ENCODE peak calls at places on chromosome 5, in ten cellular contexts. K is psoas muscle; J is stimulated activated CD8-positive, alpha-beta memory T cell treated with anti-CD3 and anti-CD28 coated beads, Interleukin-7, amount 100 ng/mL, for 48 hours; P is GM12864; W is NCI-H2081; V is cardiac fibroblast; U is HFFc6; O is hepatic stellate cell; E is T-cell; S is iris pigment epithelial cell. Z is an unnamed sample.

GRCh38 chr5:33462456-33462855 is 21.7 kb downstream of the TARS1 start:
- DNase-seq in K (no peak), S (peak), J (no peak), O (no peak), E (no peak), U (no peak), P (no peak), V (no peak), W (no peak), Z (no peak)

GRCh38 chr5:36943584-36943983 is 67.0 kb downstream of the NIPBL start:
- DNase-seq in O (no peak), K (no peak), E (no peak), U (no peak), W (no peak), V (no peak), S (no peak), P (no peak), J (no peak), Z (no peak)

GRCh38 chr5:156963125-156963524 is at the start of gene TIMD4:
- DNase-seq in V (no peak), W (no peak), O (no peak), S (no peak), K (no peak), E (no peak), U (no peak), P (no peak), J (no peak), Z (no peak)

GRCh38 chr5:16934669-16935068 is 1.4 kb downstream of the MYO10 start:
- DNase-seq in W (no peak), K (no peak), E (no peak), P (no peak), J (no peak), S (peak), O (peak), V (peak), U (peak), Z (no peak)

GRCh38 chr5:155926011-155926410 is 401.0 kb upstream of the SGCD start:
- DNase-seq in E (no peak), U (no peak), P (no peak), J (no peak), S (no peak), W (no peak), O (no peak), V (no peak), K (no peak), Z (no peak)

GRCh38 chr5:98775246-98775961 is 1.9 kb downstream of the RGMB start:
- DNase-seq in V (no peak), K (no peak), U (no peak), S (no peak), O (no peak), P (no peak), W (no peak), J (no peak), E (no peak), Z (no peak)

GRCh38 chr5:139414601-139415121 is 10.8 kb upstream of the SPATA24 start:
- DNase-seq in U (no peak), K (peak), J (no peak), V (no peak), S (no peak), W (no peak), O (peak), P (no peak), E (no peak), Z (no peak)

GRCh38 chr5:151869843-151870242 is 54.8 kb downstream of the GLRA1 start:
- DNase-seq in J (no peak), P (no peak), U (no peak), S (no peak), K (no peak), O (no peak), V (no peak), W (no peak), E (no peak), Z (no peak)

GRCh38 chr5:3828761-3829160 is 233.1 kb downstream of the IRX1 start:
- DNase-seq in P (no peak), J (no peak), U (no peak), O (no peak), E (no peak), V (no peak), W (no peak), S (no peak), K (no peak), Z (no peak)

GRCh38 chr5:136123236-136123768 is 9.3 kb upstream of the SMAD5 start:
- DNase-seq in K (no peak), U (no peak), V (no peak), W (no peak), S (peak), E (no peak), J (no peak), O (no peak), P (no peak), Z (no peak)

GRCh38 chr5:96807099-96807654 is 568 bp downstream of the ERAP1 start:
- DNase-seq in K (peak), P (no peak), J (no peak), S (peak), O (peak), V (peak), E (peak), W (peak), U (peak), Z (peak)

GRCh38 chr5:77945874-77946273 is 169.7 kb upstream of the TBCA start:
- DNase-seq in S (no peak), K (no peak), U (no peak), J (no peak), P (no peak), W (no peak), E (no peak), V (no peak), O (no peak), Z (no peak)

GRCh38 chr5:71925608-71926091 is 181.6 kb upstream of the MAP1B start:
- DNase-seq in E (no peak), O (no peak), J (no peak), V (peak), U (no peak), P (no peak), S (no peak), K (no peak), W (peak), Z (no peak)

GRCh38 chr5:110050640-110051345 is 361.1 kb downstream of the MAN2A1 start:
- DNase-seq in V (no peak), K (no peak), W (no peak), P (no peak), U (no peak), E (no peak), S (no peak), O (no peak), J (no peak), Z (no peak)

GRCh38 chr5:62473209-62473608 is 60.6 kb downstream of the IPO11 start:
- DNase-seq in O (no peak), V (no peak), J (no peak), K (no peak), W (peak), S (peak), U (peak), P (no peak), E (no peak), Z (no peak)

GRCh38 chr5:135266975-135267374 is 132.1 kb downstream of the MACROH2A1 start:
- DNase-seq in J (no peak), K (no peak), E (no peak), V (no peak), P (no peak), S (peak), U (peak), W (no peak), O (no peak), Z (no peak)

GRCh38 chr5:10902145-10902544 is 141.1 kb upstream of the DAP start:
- DNase-seq in S (peak), W (no peak), V (no peak), J (no peak), E (no peak), K (no peak), U (peak), O (peak), P (no peak), Z (no peak)

GRCh38 chr5:43981556-43981955 is 378.6 kb downstream of the NNT start:
- DNase-seq in E (no peak), O (no peak), U (no peak), J (no peak), P (no peak), K (no peak), S (no peak), V (no peak), W (no peak), Z (no peak)

GRCh38 chr5:39209924-39210323 is 9.4 kb downstream of the FYB1 start:
- DNase-seq in V (no peak), S (no peak), J (peak), P (no peak), W (no peak), U (no peak), E (peak), K (peak), O (no peak), Z (no peak)

GRCh38 chr5:156778139-156778696 is 71.9 kb upstream of the PPP1R2B start:
- DNase-seq in W (no peak), K (no peak), P (no peak), J (no peak), E (no peak), U (no peak), S (no peak), O (no peak), V (no peak), Z (no peak)

GRCh38 chr5:180563994-180564393 is 27.3 kb downstream of the SCGB3A1 start:
- DNase-seq in P (no peak), W (no peak), O (no peak), S (no peak), J (no peak), V (no peak), U (no peak), E (peak), K (no peak), Z (no peak)

GRCh38 chr5:11385901-11386293 is 518.3 kb downstream of the CTNND2 start:
- DNase-seq in E (no peak), W (peak), U (no peak), J (no peak), O (no peak), S (no peak), P (no peak), K (no peak), V (no peak), Z (peak)

GRCh38 chr5:55062039-55062779 is 38.2 kb downstream of the GZMK start:
- DNase-seq in V (no peak), U (no peak), O (no peak), J (peak), E (peak), K (no peak), W (no peak), S (no peak), P (no peak), Z (no peak)

GRCh38 chr5:123708074-123708806 is 196.3 kb downstream of the CSNK1G3 start:
- DNase-seq in S (peak), U (peak), J (no peak), K (no peak), E (no peak), W (no peak), P (no peak), V (peak), O (peak), Z (no peak)

GRCh38 chr5:56612353-56612752 is 203.0 kb upstream of the MAP3K1 start:
- DNase-seq in U (no peak), S (no peak), O (no peak), P (no peak), K (no peak), W (no peak), V (no peak), E (no peak), J (no peak), Z (no peak)

GRCh38 chr5:150672237-150672883 is 11.3 kb downstream of the MYOZ3 start:
- DNase-seq in S (no peak), E (no peak), J (no peak), K (peak), O (no peak), W (no peak), U (no peak), P (no peak), V (peak), Z (no peak)

GRCh38 chr5:58156354-58156753 is 303.5 kb downstream of the PLK2 start:
- DNase-seq in O (no peak), E (no peak), V (peak), K (no peak), P (no peak), W (no peak), J (no peak), S (peak), U (peak), Z (no peak)

GRCh38 chr5:149712439-149713147 is 17.5 kb upstream of the PPARGC1B start:
- DNase-seq in K (no peak), O (no peak), E (no peak), P (no peak), W (no peak), J (no peak), U (no peak), V (no peak), S (no peak), Z (no peak)

Z was measured in NCI-H2171.